ENCODE peak calls at places on chromosome 13, in ten cellular contexts. C is NCI-H345; V is erythroblast; A is stimulated activated naive CD4-positive, alpha-beta T cell; L is HFFc6; N is CD4-positive, alpha-beta memory T cell; J is GM12864; B is skeletal muscle cell; G is EL; X is GM18507. T is an unnamed sample.

GRCh38 chr13:90732049-90732448 is 615.4 kb upstream of the MIR17HG start:
- DNase-seq in C (no peak), V (no peak), A (no peak), L (no peak), N (no peak), J (no peak), B (no peak), G (no peak), X (no peak), T (no peak)

GRCh38 chr13:99352351-99353271 is 45.4 kb upstream of the GPR183 start:
- DNase-seq in C (no peak), V (no peak), A (no peak), L (no peak), N (peak), J (no peak), B (no peak), G (no peak), X (no peak), T (no peak)

GRCh38 chr13:111604087-111604486 is 283.6 kb downstream of the TEX29 start:
- DNase-seq in C (no peak), V (no peak), A (no peak), L (no peak), N (no peak), J (no peak), B (no peak), G (no peak), X (no peak), T (no peak)

GRCh38 chr13:39503048-39503447 is 99.9 kb downstream of the LHFPL6 start:
- DNase-seq in C (no peak), V (no peak), A (no peak), L (no peak), N (no peak), J (no peak), B (no peak), G (no peak), X (no peak), T (no peak)

GRCh38 chr13:102556806-102557205 is 40.0 kb upstream of the TPP2 start:
- DNase-seq in C (no peak), V (no peak), A (no peak), L (no peak), N (no peak), J (no peak), B (no peak), G (no peak), X (no peak), T (no peak)

GRCh38 chr13:23987331-23987730 is 90.0 kb upstream of the C1QTNF9B start:
- DNase-seq in C (no peak), V (no peak), A (no peak), L (peak), N (no peak), J (no peak), B (no peak), G (peak), X (no peak), T (no peak)

GRCh38 chr13:84917252-84917878 is 881.9 kb downstream of the SLITRK6 start:
- DNase-seq in C (peak), V (peak), A (no peak), L (no peak), N (no peak), J (no peak), B (no peak), G (peak), X (no peak), T (no peak)

GRCh38 chr13:91155512-91156114 is 191.9 kb upstream of the MIR17HG start:
- DNase-seq in C (no peak), V (no peak), A (no peak), L (no peak), N (no peak), J (no peak), B (no peak), G (no peak), X (no peak), T (no peak)

GRCh38 chr13:44969858-44970484 is 19.3 kb downstream of the NUFIP1 start:
- DNase-seq in C (peak), V (peak), A (no peak), L (peak), N (peak), J (no peak), B (peak), G (peak), X (no peak), T (no peak)

GRCh38 chr13:81676008-81676407 is 1335.1 kb upstream of the SPRY2 start:
- DNase-seq in C (no peak), V (no peak), A (no peak), L (no peak), N (no peak), J (no peak), B (no peak), G (no peak), X (no peak), T (no peak)

GRCh38 chr13:38262211-38262610 is 87.4 kb upstream of the UFM1 start:
- DNase-seq in C (no peak), V (no peak), A (no peak), L (no peak), N (no peak), J (no peak), B (peak), G (peak), X (no peak), T (no peak)

GRCh38 chr13:75785130-75785529 is 149.0 kb downstream of the LMO7 start:
- DNase-seq in C (no peak), V (no peak), A (no peak), L (no peak), N (no peak), J (no peak), B (no peak), G (no peak), X (no peak), T (no peak)

GRCh38 chr13:102295316-102296048 is 106.4 kb downstream of the FGF14 start:
- DNase-seq in C (no peak), V (no peak), A (no peak), L (no peak), N (no peak), J (no peak), B (peak), G (no peak), X (no peak), T (no peak)

GRCh38 chr13:31044658-31045620 is 112.5 kb downstream of the TEX26 start:
- DNase-seq in C (peak), V (no peak), A (no peak), L (no peak), N (peak), J (no peak), B (no peak), G (no peak), X (no peak), T (no peak)

GRCh38 chr13:85137516-85137915 is 661.7 kb downstream of the SLITRK6 start:
- DNase-seq in C (no peak), V (no peak), A (no peak), L (no peak), N (no peak), J (no peak), B (no peak), G (no peak), X (no peak), T (no peak)

GRCh38 chr13:76307157-76307556 is 579.0 kb downstream of the KCTD12 start:
- DNase-seq in C (no peak), V (no peak), A (no peak), L (no peak), N (no peak), J (no peak), B (no peak), G (no peak), X (no peak), T (no peak)

T was measured in T-cell.